ENCODE peak calls at places on chromosomes 2 and 18, in four cellular contexts. Q, N, H and C are unnamed samples.

GRCh38 chr2:10005461-10005860 is 37.9 kb upstream of the KLF11 start:
- DNase-seq in Q (no peak), N (no peak), H (no peak), C (no peak)

GRCh38 chr2:18311413-18311812 is 249.0 kb downstream of the RDH14 start:
- DNase-seq in Q (no peak), N (no peak), H (peak), C (no peak)

GRCh38 chr18:8526316-8526715 is 82.9 kb upstream of the RAB12 start:
- DNase-seq in Q (no peak), N (no peak), H (no peak), C (no peak)

GRCh38 chr2:42974697-42975357 is 182.4 kb upstream of the HAAO start:
- DNase-seq in Q (no peak), N (peak), H (peak), C (peak)

GRCh38 chr2:3289971-3290370 is 87.6 kb downstream of the EIPR1 start:
- DNase-seq in Q (no peak), N (no peak), H (no peak), C (peak)

GRCh38 chr2:38626326-38627031 is 23.8 kb upstream of the HNRNPLL start:
- DNase-seq in Q (no peak), N (no peak), H (no peak), C (no peak)

GRCh38 chr18:31512203-31512764 is 14.3 kb downstream of the DSG2 start:
- DNase-seq in Q (no peak), N (no peak), H (peak), C (no peak)

GRCh38 chr2:111983478-111984212 is 71.4 kb upstream of the TMEM87B start:
- DNase-seq in Q (no peak), N (no peak), H (no peak), C (no peak)

GRCh38 chr2:215601990-215602721 is 166.3 kb upstream of the FN1 start:
- DNase-seq in Q (no peak), N (no peak), H (no peak), C (no peak)

GRCh38 chr2:129726271-129726670 is 253.2 kb upstream of the RAB6C start:
- DNase-seq in Q (no peak), N (no peak), H (no peak), C (no peak)

GRCh38 chr2:149849133-149849532 is 261.6 kb upstream of the MMADHC start:
- DNase-seq in Q (no peak), N (no peak), H (no peak), C (no peak)

GRCh38 chr2:56299166-56299806 is 115.5 kb downstream of the CCDC85A start:
- DNase-seq in Q (no peak), N (no peak), H (no peak), C (no peak)

GRCh38 chr2:232385660-232386489 is 7.3 kb downstream of the ALPP start:
- DNase-seq in Q (no peak), N (no peak), H (no peak), C (no peak)

GRCh38 chr2:62196278-62196901 is 475 bp downstream of the B3GNT2 start:
- DNase-seq in Q (no peak), N (peak), H (peak), C (peak)

DNA sequence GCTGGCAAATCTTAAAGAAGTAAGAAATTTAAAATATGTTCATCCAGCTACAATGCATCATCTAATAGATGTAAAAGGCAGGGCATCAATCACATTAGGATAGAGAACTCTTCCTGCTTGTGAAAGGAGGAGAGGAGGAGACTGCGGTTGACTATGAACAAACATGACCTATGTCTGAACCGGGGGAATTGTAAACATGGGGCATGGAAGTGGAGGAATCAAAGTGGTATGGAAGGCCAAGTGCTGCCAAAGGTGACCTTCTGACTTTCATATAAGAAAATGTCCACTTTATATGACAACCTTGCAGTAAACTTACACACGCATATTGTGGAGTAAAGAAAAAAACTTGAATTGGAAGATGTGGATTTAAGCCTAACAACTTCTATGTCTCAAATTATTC is 20.0 kb upstream of the SLC8A1 start:
- DNase-seq in Q (no peak), N (no peak), H (peak), C (no peak)
- TF ChIP-seq NFIC in Q (no peak), N (no peak), H (no peak), C (no peak)

GRCh38 chr18:54440292-54440691 is 82.6 kb downstream of the C18orf54 start:
- DNase-seq in Q (no peak), N (no peak), H (no peak), C (no peak)

DNA sequence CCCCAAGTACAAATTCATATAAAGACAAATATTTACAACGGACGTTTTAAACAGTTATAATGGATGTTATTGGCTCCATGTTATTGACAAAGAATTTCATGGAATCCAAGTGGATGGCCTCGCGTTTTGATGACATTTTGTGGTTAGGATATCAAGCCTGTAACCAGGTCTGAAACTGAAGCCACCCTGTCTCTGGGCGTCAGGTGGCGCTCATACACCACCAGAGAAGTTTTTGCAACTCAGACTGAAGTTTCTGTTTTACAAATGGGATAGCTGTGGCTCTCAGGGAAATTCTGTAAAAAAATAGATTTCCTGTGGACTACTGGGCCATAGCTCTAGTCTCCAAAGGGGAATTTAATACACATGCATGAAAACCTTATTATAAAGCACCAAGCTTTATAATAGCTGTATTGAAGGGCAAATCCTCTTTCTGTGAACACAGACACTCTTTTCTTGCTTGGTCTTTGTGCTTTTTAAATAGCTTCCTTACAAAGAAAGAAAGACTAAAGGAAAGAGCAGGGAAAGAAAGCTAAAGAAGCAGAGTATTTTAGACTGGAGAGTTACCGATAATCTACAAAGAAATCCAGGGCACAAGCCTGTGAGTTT is 86.7 kb downstream of the C18orf54 start:
- DNase-seq in Q (no peak), N (peak), H (peak), C (peak)
- TF ChIP-seq MAX in Q (no peak), N (no peak), H (no peak), C (no peak)

GRCh38 chr18:79868168-79868784 is 70.5 kb downstream of the KCNG2 start:
- DNase-seq in Q (no peak), N (no peak), H (no peak), C (no peak)
- TF ChIP-seq NFIC in Q (no peak), N (no peak), H (no peak), C (no peak)

DNA sequence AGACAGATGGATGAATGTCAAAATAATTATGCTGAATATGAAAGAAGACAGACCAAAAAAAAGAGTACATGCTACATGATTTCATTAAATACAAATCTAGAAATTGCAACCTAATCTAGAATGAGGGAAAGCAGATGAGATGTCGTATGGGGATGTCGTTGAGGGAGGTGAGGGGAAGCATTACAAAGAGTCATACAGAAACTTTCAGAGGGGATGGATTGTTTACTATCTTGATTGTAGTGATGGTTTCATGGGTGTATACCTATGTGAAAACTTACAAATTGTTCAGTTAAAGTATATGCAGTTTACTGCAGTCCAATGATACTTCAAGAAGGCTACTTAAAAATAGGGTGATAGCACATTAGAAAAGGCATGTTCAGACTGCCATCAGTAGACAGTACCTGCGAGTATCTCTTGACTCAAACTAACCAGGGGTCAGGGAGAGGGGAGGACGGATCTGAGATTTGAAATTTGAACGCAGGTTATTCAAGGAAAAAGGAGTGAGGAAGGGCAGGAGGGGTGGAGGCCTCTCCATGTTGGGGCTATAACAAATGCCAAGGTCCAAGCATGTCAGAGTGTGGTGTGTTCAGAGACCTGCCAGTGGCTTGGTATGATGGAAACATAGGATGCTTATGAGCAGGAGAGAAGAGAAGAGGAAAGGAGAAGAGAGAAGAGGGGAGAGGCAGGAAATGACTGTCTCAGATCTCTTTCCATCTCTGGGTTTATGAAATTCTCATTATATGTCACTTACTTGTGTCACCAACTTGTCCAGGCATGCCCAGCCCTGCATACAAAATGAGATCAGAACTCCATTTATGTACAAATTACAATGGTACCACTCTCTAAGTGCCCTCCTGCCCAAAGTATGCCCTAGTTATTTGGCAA is 257.3 kb upstream of the CXCR4 start:
- DNase-seq in Q (no peak), N (no peak), H (no peak), C (no peak)
- TF ChIP-seq MAX in Q (no peak), N (no peak), H (no peak), C (no peak)

DNA sequence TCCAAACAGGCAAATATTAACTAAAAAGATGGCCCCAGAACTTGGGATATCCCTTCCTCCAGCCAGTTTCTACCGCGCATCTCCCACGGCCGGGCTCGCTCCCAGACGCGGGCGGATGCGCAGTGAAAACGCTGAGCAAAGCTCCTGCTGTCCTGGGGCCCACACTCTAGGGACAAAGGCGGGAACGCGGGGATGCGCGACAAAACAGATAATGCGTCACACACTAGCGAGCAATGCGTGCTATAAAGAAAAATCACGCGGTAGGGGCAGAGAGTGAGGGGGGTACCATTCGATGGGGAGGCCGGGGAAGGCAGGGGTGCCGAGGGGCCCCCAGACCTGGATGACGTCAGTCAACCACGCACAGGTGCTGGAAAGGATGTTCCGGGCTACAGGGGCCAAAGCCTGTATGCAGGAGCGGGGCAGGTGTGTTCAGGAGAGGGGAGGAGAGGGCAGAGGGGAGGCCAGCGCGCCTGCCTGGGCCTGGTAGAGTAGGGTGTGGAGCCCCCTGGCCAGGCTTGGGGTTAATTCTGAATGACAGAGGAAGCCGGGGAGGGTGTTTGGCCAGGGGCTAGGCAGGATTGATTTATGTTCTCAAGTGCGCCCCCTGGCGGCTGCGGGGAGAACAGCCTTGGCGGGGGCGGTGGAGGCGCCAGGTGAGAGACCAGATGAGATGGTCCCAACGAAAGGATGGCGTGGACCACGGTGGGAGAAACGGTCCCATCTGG is 14.9 kb upstream of the ITM2C start:
- DNase-seq in Q (no peak), N (peak), H (peak), C (no peak)
- TF ChIP-seq NFIC in Q (no peak), N (no peak), H (no peak), C (no peak)

GRCh38 chr2:152409691-152410597 is 75.0 kb downstream of the FMNL2 start:
- DNase-seq in Q (no peak), N (no peak), H (peak), C (no peak)
- TF ChIP-seq MAX in Q (no peak), N (no peak), H (peak), C (no peak)

GRCh38 chr2:48169066-48169724 is 262.9 kb upstream of the FBXO11 start:
- DNase-seq in Q (no peak), N (no peak), H (no peak), C (no peak)
- TF ChIP-seq NFIC in Q (no peak), N (no peak), H (no peak), C (no peak)

DNA sequence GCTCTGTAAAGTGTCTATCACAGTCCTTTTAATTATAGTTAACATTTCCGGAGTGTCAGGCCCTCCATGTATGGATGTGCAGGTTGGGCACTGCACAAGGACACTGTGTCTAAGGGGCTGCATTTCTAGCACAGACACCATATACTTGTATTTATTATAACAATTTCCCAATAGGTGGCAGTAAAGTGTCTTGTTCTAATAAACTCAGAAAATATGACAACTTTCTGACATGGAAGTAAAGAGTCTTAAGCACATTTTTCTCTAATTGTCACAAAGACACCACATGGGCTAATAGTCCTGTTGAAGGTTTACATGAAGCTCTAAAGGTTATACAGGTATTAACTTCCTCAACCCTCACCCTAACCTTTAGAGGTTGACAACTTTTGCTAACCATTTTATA is 156.6 kb downstream of the DYSF start:
- DNase-seq in Q (no peak), N (no peak), H (no peak), C (peak)
- TF ChIP-seq MAX in Q (no peak), N (no peak), H (no peak), C (no peak)

GRCh38 chr2:46135936-46136335 is 161.3 kb upstream of the EPAS1 start:
- DNase-seq in Q (no peak), N (no peak), H (no peak), C (no peak)
- TF ChIP-seq NFIC in Q (no peak), N (no peak), H (no peak), C (no peak)